ENCODE peak calls at places on chromosomes 11 and 22, in seven cellular contexts. One of them, this sample, is unnamed.

GRCh38 chr11:12794556-12795230 is 120.5 kb downstream of the TEAD1 start:
- DNase-seq in iPS DF 6.9: no peak
- DNase-seq in upper lobe of right lung: no peak
- DNase-seq in RWPE1: no peak
- DNase-seq in T-helper 1 cell: no peak
- DNase-seq in substantia nigra: no peak
- DNase-seq in cerebellum: no peak
- DNase-seq in this sample: no peak

GRCh38 chr11:45935349-45936064 is 13.1 kb downstream of the LARGE2 start:
- DNase-seq in cerebellum: no peak
- DNase-seq in upper lobe of right lung: no peak
- DNase-seq in T-helper 1 cell: no peak
- DNase-seq in RWPE1: no peak
- DNase-seq in substantia nigra: no peak
- DNase-seq in iPS DF 6.9: no peak
- DNase-seq in this sample: no peak

GRCh38 chr11:130174642-130175041 is 15.1 kb downstream of the ST14 start:
- DNase-seq in RWPE1: no peak
- DNase-seq in cerebellum: no peak
- DNase-seq in T-helper 1 cell: no peak
- DNase-seq in iPS DF 6.9: no peak
- DNase-seq in substantia nigra: no peak
- DNase-seq in upper lobe of right lung: no peak
- DNase-seq in this sample: no peak

GRCh38 chr22:46381142-46381541 is 45.6 kb downstream of the TRMU start:
- DNase-seq in RWPE1: no peak
- DNase-seq in substantia nigra: no peak
- DNase-seq in T-helper 1 cell: no peak
- DNase-seq in cerebellum: no peak
- DNase-seq in upper lobe of right lung: no peak
- DNase-seq in iPS DF 6.9: no peak
- DNase-seq in this sample: no peak

GRCh38 chr11:125183641-125184040 is 19.1 kb downstream of the PKNOX2 start:
- DNase-seq in cerebellum: no peak
- DNase-seq in substantia nigra: no peak
- DNase-seq in iPS DF 6.9: no peak
- DNase-seq in upper lobe of right lung: no peak
- DNase-seq in RWPE1: no peak
- DNase-seq in T-helper 1 cell: no peak
- DNase-seq in this sample: no peak

GRCh38 chr11:3723014-3723708 is 52.0 kb upstream of the CHRNA10 start:
- DNase-seq in T-helper 1 cell: no peak
- DNase-seq in cerebellum: no peak
- DNase-seq in substantia nigra: no peak
- DNase-seq in upper lobe of right lung: no peak
- DNase-seq in RWPE1: peak; percentile 66
- DNase-seq in iPS DF 6.9: no peak
- DNase-seq in this sample: no peak

GRCh38 chr11:2762451-2762850 is 62.7 kb upstream of the KCNQ1OT1 start:
- DNase-seq in iPS DF 6.9: no peak
- DNase-seq in RWPE1: no peak
- DNase-seq in T-helper 1 cell: peak; percentile 3
- DNase-seq in substantia nigra: no peak
- DNase-seq in upper lobe of right lung: peak; percentile 37
- DNase-seq in cerebellum: no peak
- DNase-seq in this sample: no peak

GRCh38 chr22:23276656-23277582 is 96.6 kb downstream of the BCR start:
- DNase-seq in iPS DF 6.9: no peak
- DNase-seq in cerebellum: no peak
- DNase-seq in upper lobe of right lung: no peak
- DNase-seq in RWPE1: no peak
- DNase-seq in substantia nigra: no peak
- DNase-seq in T-helper 1 cell: no peak
- DNase-seq in this sample: no peak

GRCh38 chr11:45872513-45873356 is 12.7 kb upstream of the MAPK8IP1 start:
- DNase-seq in T-helper 1 cell: no peak
- DNase-seq in substantia nigra: no peak
- DNase-seq in RWPE1: peak; percentile 57
- DNase-seq in cerebellum: peak; percentile 90
- DNase-seq in iPS DF 6.9: peak; percentile 70
- DNase-seq in upper lobe of right lung: peak; percentile 69
- DNase-seq in this sample: no peak

GRCh38 chr11:111633756-111634362 is 31.6 kb downstream of the SIK2 start:
- DNase-seq in substantia nigra: no peak
- DNase-seq in iPS DF 6.9: no peak
- DNase-seq in RWPE1: peak; percentile 8
- DNase-seq in T-helper 1 cell: no peak
- DNase-seq in cerebellum: no peak
- DNase-seq in upper lobe of right lung: no peak
- DNase-seq in this sample: no peak